ENCODE peak calls at places on chromosome 5, in four cellular contexts. One of them, this sample, is unnamed. For H3K4me1, the result is how much of the 10 kb centered on the place peaks cover.

GRCh38 chr5:102858221-102858620 is 103.1 kb downstream of the PAM start:
- DNase-seq in HCT116: no peak
- DNase-seq in adrenal gland: no peak
- DNase-seq in body of pancreas: no peak
- DNase-seq in this sample: no peak

GRCh38 chr5:67214713-67215591 is 18.4 kb upstream of the CD180 start:
- DNase-seq in HCT116: no peak
- DNase-seq in adrenal gland: no peak
- DNase-seq in body of pancreas: peak
- DNase-seq in this sample: peak

GRCh38 chr5:38119836-38120235 is 138.5 kb upstream of the EGFLAM start:
- DNase-seq in HCT116: no peak
- DNase-seq in body of pancreas: no peak
- DNase-seq in adrenal gland: no peak
- DNase-seq in this sample: no peak

GRCh38 chr5:129110742-129111141 is 16.2 kb downstream of the ISOC1 start:
- DNase-seq in HCT116: no peak
- DNase-seq in body of pancreas: no peak
- DNase-seq in adrenal gland: peak
- DNase-seq in this sample: no peak

GRCh38 chr5:112353678-112354077 is 65.4 kb downstream of the EPB41L4A start:
- DNase-seq in HCT116: no peak
- DNase-seq in body of pancreas: no peak
- DNase-seq in adrenal gland: no peak
- DNase-seq in this sample: no peak

GRCh38 chr5:149205625-149206523 is 64.6 kb downstream of the ABLIM3 start:
- DNase-seq in body of pancreas: peak
- DNase-seq in HCT116: no peak
- DNase-seq in adrenal gland: peak
- DNase-seq in this sample: peak

GRCh38 chr5:69503144-69503488 is 10.5 kb downstream of the OCLN start:
- DNase-seq in adrenal gland: no peak
- DNase-seq in HCT116: no peak
- DNase-seq in body of pancreas: no peak
- DNase-seq in this sample: no peak

GRCh38 chr5:145178667-145179523 is 656.2 kb downstream of the PRELID2 start:
- DNase-seq in HCT116: no peak
- DNase-seq in adrenal gland: no peak
- DNase-seq in body of pancreas: no peak
- DNase-seq in this sample: no peak

GRCh38 chr5:157219491-157220271 is 39.0 kb downstream of the ITK start:
- DNase-seq in body of pancreas: no peak
- DNase-seq in HCT116: no peak
- DNase-seq in adrenal gland: no peak
- DNase-seq in this sample: no peak

GRCh38 chr5:172768098-172768572 is 2.9 kb downstream of the DUSP1 start:
- DNase-seq in adrenal gland: no peak
- DNase-seq in body of pancreas: no peak
- DNase-seq in HCT116: no peak
- DNase-seq in this sample: no peak
- H3K27ac ChIP-seq in adrenal gland: peak
- H3K27ac ChIP-seq in body of pancreas: peak
- H3K27ac ChIP-seq in HCT116: no peak
- H3K27ac ChIP-seq in this sample: peak

GRCh38 chr5:177357459-177358332 is at the start of gene RGS14:
- DNase-seq in adrenal gland: no peak
- DNase-seq in HCT116: no peak
- DNase-seq in body of pancreas: no peak
- DNase-seq in this sample: no peak

GRCh38 chr5:177358333-177358939 is 712 bp downstream of the RGS14 start:
- DNase-seq in body of pancreas: no peak
- DNase-seq in adrenal gland: no peak
- DNase-seq in HCT116: no peak
- DNase-seq in this sample: no peak

GRCh38 chr5:177359451-177359851 is 1.7 kb downstream of the RGS14 start:
- DNase-seq in adrenal gland: no peak
- DNase-seq in body of pancreas: no peak
- DNase-seq in HCT116: no peak
- DNase-seq in this sample: no peak

GRCh38 chr5:177361418-177362101 is 3.8 kb downstream of the RGS14 start:
- DNase-seq in adrenal gland: no peak
- DNase-seq in body of pancreas: no peak
- DNase-seq in HCT116: no peak
- DNase-seq in this sample: no peak

GRCh38 chr5:177359860-177360259 is 2.1 kb downstream of the RGS14 start:
- DNase-seq in HCT116: no peak
- DNase-seq in body of pancreas: no peak
- DNase-seq in adrenal gland: no peak
- DNase-seq in this sample: no peak
- H3K4me1 ChIP-seq in HCT116: under half
- H3K4me1 ChIP-seq in body of pancreas: under half
- H3K4me1 ChIP-seq in adrenal gland: under half
- H3K4me1 ChIP-seq in this sample: under half

GRCh38 chr5:17185776-17186175 is 31.7 kb upstream of the BASP1 start:
- DNase-seq in body of pancreas: peak
- DNase-seq in adrenal gland: no peak
- DNase-seq in HCT116: no peak
- DNase-seq in this sample: peak
- TF ChIP-seq POLR2A in body of pancreas: no peak
- TF ChIP-seq POLR2A in adrenal gland: no peak
- TF ChIP-seq POLR2A in HCT116: no peak
- TF ChIP-seq POLR2A in this sample: no peak

DNA sequence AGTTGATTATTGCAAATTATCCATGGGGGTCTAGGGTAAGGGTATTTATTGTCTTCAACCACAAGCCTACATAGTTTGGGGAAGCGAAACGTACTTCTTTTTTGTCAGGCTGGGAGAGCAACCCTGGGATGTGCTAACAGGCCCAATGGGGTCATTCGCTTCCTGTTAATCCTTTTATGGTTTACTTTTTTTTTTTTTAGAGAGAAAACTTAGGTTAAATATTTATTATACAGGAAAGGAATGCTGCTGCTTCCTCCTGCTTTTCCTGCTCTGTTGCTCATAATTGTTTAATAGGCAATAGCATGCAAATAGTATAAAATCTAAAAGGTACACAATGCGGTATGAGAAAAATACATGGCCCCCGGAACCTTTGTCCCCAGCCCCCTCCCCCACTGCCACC is 83.7 kb downstream of the NDFIP1 start:
- DNase-seq in HCT116: no peak
- DNase-seq in adrenal gland: no peak
- DNase-seq in body of pancreas: no peak
- DNase-seq in this sample: no peak
- H3K27ac ChIP-seq in HCT116: no peak
- H3K27ac ChIP-seq in adrenal gland: no peak
- H3K27ac ChIP-seq in body of pancreas: no peak
- H3K27ac ChIP-seq in this sample: no peak

GRCh38 chr5:134409321-134409720 is 2.4 kb downstream of the CDKN2AIPNL start:
- DNase-seq in body of pancreas: no peak
- DNase-seq in HCT116: no peak
- DNase-seq in adrenal gland: no peak
- DNase-seq in this sample: no peak

GRCh38 chr5:134413046-134413445 is 1.4 kb upstream of the CDKN2AIPNL start:
- DNase-seq in HCT116: no peak
- DNase-seq in adrenal gland: no peak
- DNase-seq in body of pancreas: no peak
- DNase-seq in this sample: no peak

GRCh38 chr5:134410822-134411221 is 859 bp downstream of the CDKN2AIPNL start:
- DNase-seq in HCT116: no peak
- DNase-seq in adrenal gland: no peak
- DNase-seq in body of pancreas: no peak
- DNase-seq in this sample: no peak

GRCh38 chr5:134411228-134411545 is 494 bp downstream of the CDKN2AIPNL start:
- DNase-seq in HCT116: no peak
- DNase-seq in body of pancreas: no peak
- DNase-seq in adrenal gland: no peak
- DNase-seq in this sample: no peak

GRCh38 chr5:134411546-134412266 is at the start of gene CDKN2AIPNL:
- DNase-seq in body of pancreas: peak
- DNase-seq in HCT116: peak
- DNase-seq in adrenal gland: peak
- DNase-seq in this sample: peak
- H3K4me1 ChIP-seq in body of pancreas: half or more
- H3K4me1 ChIP-seq in HCT116: under half
- H3K4me1 ChIP-seq in adrenal gland: under half
- H3K4me1 ChIP-seq in this sample: under half

DNA sequence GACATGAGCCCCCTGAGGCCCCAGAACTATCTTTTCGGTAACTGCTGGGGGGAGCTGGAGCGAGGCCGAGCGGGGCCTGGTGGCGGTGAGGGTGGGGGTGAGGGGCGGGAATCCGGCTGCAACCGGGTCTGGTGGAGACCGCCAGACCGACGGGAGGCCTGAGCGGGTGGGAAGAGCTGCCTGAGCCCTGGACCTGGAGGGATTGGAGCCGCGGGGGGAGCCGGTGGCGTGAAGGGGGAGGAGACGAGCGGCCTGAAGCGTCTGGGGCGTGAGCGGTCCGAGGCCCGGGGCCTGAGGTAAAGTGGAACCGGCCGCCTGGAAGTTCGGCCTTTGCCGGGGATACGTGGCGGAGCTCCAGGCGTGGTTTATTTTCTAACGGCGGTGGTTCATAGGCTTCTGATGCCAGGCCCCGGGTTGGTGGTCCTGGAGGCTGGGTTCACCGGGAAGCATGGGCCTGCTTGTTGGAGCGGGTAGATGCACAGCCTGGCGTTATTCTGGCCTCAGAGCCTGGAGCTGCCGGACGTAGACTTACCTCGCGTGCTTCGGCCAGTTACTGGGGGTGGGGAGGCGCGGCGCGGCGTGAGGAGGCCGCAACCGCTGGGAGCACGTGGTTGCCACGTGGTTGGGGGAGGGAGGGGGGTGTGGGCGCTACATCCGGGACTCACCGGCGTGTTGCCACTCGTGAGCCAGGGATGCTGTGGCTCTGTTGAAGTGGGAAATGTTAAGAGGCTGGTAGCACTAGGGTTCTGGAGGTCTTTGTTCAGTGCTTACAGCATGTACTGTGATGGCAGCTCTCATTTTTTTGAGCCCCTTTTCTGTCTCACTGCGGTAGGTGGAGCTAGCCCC is 544 bp downstream of the NPM1 start:
- DNase-seq in adrenal gland: peak
- DNase-seq in body of pancreas: peak
- DNase-seq in HCT116: no peak
- DNase-seq in this sample: peak
- TF ChIP-seq POLR2A in adrenal gland: no peak
- TF ChIP-seq POLR2A in body of pancreas: no peak
- TF ChIP-seq POLR2A in HCT116: no peak
- TF ChIP-seq POLR2A in this sample: no peak

This sample was measured in thyroid gland.